ENCODE peak calls at places on chromosomes 7 and 10, in seven cellular contexts. I, B, Y, E, R, C and M are unnamed samples.

GRCh38 chr7:22291979-22292378 is 65.0 kb downstream of the RAPGEF5 start:
- DNase-seq in I (no peak), B (peak; percentile 31), Y (no peak), E (no peak), R (no peak), C (no peak), M (no peak)

GRCh38 chr7:5780801-5781496 is 514 bp downstream of the RNF216 start:
- DNase-seq in I (no peak), B (peak; percentile 90), Y (no peak), E (no peak), R (no peak), C (no peak), M (no peak)

GRCh38 chr7:151897951-151898686 is 21.2 kb upstream of the PRKAG2 start:
- DNase-seq in I (no peak), B (no peak), Y (no peak), E (no peak), R (no peak), C (no peak), M (no peak)

GRCh38 chr10:82762641-82763040 is 887.6 kb downstream of the NRG3 start:
- DNase-seq in I (no peak), B (no peak), Y (no peak), E (no peak), R (no peak), C (no peak), M (no peak)

GRCh38 chr10:107487284-107487683 is 322.8 kb upstream of the SORCS1 start:
- DNase-seq in I (no peak), B (no peak), Y (no peak), E (no peak), R (no peak), C (no peak), M (no peak)

GRCh38 chr7:2616973-2617709 is 14.6 kb upstream of the TTYH3 start:
- DNase-seq in I (no peak), B (no peak), Y (no peak), E (no peak), R (no peak), C (no peak), M (no peak)

GRCh38 chr7:47552631-47553030 is 29.3 kb downstream of the TNS3 start:
- DNase-seq in I (no peak), B (no peak), Y (no peak), E (no peak), R (no peak), C (peak; percentile 42), M (no peak)

GRCh38 chr10:28291881-28292297 is 11.0 kb downstream of the MPP7 start:
- DNase-seq in I (peak; percentile 71), B (no peak), Y (no peak), E (no peak), R (no peak), C (no peak), M (no peak)

GRCh38 chr10:22708772-22709171 is 5.6 kb downstream of the PIP4K2A start:
- DNase-seq in I (no peak), B (no peak), Y (no peak), E (no peak), R (no peak), C (no peak), M (no peak)

GRCh38 chr10:77360121-77360520 is 277.5 kb downstream of the KCNMA1 start:
- DNase-seq in I (no peak), B (no peak), Y (no peak), E (no peak), R (no peak), C (no peak), M (no peak)

GRCh38 chr10:33381897-33382578 is 47.6 kb upstream of the NRP1 start:
- DNase-seq in I (no peak), B (peak; percentile 27), Y (peak; percentile 35), E (no peak), R (no peak), C (no peak), M (no peak)

GRCh38 chr7:17532861-17533404 is 234.5 kb downstream of the AHR start:
- DNase-seq in I (peak; percentile 59), B (no peak), Y (no peak), E (no peak), R (no peak), C (no peak), M (no peak)

GRCh38 chr7:16080131-16080530 is 341.2 kb downstream of the CRPPA start:
- DNase-seq in I (no peak), B (no peak), Y (no peak), E (no peak), R (no peak), C (no peak), M (no peak)

GRCh38 chr10:132397036-132397541 is at the start of gene PWWP2B:
- DNase-seq in I (no peak), B (peak; percentile 87), Y (no peak), E (no peak), R (peak; percentile 57), C (no peak), M (no peak)

GRCh38 chr7:157513682-157514081 is 176.9 kb downstream of the DNAJB6 start:
- DNase-seq in I (no peak), B (no peak), Y (no peak), E (no peak), R (no peak), C (no peak), M (no peak)

GRCh38 chr10:34327184-34327583 is 487.9 kb downstream of the PARD3 start:
- DNase-seq in I (no peak), B (peak; percentile 41), Y (no peak), E (no peak), R (no peak), C (no peak), M (no peak)

GRCh38 chr7:45973725-45974532 is 52.9 kb upstream of the IGFBP3 start:
- DNase-seq in I (no peak), B (no peak), Y (peak; percentile 98), E (no peak), R (no peak), C (no peak), M (no peak)

GRCh38 chr10:6920072-6921019 is 340.3 kb upstream of the PRKCQ start:
- DNase-seq in I (peak; percentile 23), B (peak; percentile 71), Y (peak; percentile 33), E (peak; percentile 47), R (peak; percentile 87), C (no peak), M (peak; percentile 36)

GRCh38 chr7:151346180-151346769 is 4.7 kb downstream of the NUB1 start:
- DNase-seq in I (no peak), B (no peak), Y (no peak), E (no peak), R (no peak), C (no peak), M (no peak)

GRCh38 chr10:87818505-87819273 is 663 bp upstream of the ATAD1 start:
- DNase-seq in I (no peak), B (peak; percentile 51), Y (no peak), E (no peak), R (peak; percentile 24), C (peak; percentile 63), M (peak; percentile 8)

GRCh38 chr10:130336612-130337304 is 200.6 kb downstream of the GLRX3 start:
- DNase-seq in I (no peak), B (peak; percentile 55), Y (no peak), E (no peak), R (no peak), C (no peak), M (no peak)

GRCh38 chr7:151185762-151186639 is 1.0 kb downstream of the ASB10 start:
- DNase-seq in I (no peak), B (no peak), Y (no peak), E (no peak), R (no peak), C (no peak), M (no peak)

GRCh38 chr7:1925973-1926907 is 256.2 kb downstream of the ELFN1 start:
- DNase-seq in I (no peak), B (no peak), Y (no peak), E (no peak), R (peak; percentile 39), C (no peak), M (no peak)

GRCh38 chr10:51983481-51983880 is 284.1 kb upstream of the CSTF2T start:
- DNase-seq in I (no peak), B (no peak), Y (no peak), E (no peak), R (no peak), C (no peak), M (no peak)

GRCh38 chr10:77405771-77406241 is 231.8 kb downstream of the KCNMA1 start:
- DNase-seq in I (peak; percentile 53), B (peak; percentile 58), Y (peak; percentile 17), E (peak; percentile 59), R (peak; percentile 77), C (no peak), M (peak; percentile 69)

GRCh38 chr7:44415047-44415446 is 75.4 kb downstream of the NUDCD3 start:
- DNase-seq in I (no peak), B (no peak), Y (no peak), E (no peak), R (no peak), C (no peak), M (no peak)

GRCh38 chr7:30755384-30756154 is 3.6 kb downstream of the INMT start:
- DNase-seq in I (no peak), B (peak; percentile 92), Y (no peak), E (no peak), R (no peak), C (no peak), M (no peak)
- TF ChIP-seq SIN3A in I (no peak), B (no peak), Y (no peak), E (no peak), R (no peak), C (no peak), M (no peak)

DNA sequence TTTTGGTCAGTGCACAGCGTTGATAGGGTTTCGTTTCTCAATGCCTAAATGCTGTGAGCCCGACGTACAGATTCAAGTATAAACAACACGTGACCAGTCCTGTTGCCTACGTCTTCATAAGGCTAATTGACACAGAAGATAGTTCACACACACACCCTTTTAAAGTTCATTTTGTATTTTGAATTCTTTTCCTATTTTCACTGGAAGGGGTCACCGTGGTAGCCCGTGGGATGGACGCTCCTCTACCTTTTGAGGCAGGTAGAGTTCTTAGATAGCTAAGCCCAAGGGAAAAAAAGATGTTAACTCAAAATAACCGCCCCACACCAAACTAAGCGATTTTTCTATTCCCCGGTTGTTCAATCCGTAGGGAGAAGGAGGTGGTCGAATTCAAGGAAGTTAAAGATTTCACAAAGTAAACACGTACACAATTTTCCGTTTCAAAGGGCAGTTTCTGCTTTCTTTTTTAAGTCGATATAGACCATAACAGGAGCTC is 961 bp downstream of the KBTBD2 start:
- DNase-seq in I (peak; percentile 31), B (peak; percentile 47), Y (peak; percentile 44), E (no peak), R (no peak), C (peak; percentile 46), M (no peak)
- TF ChIP-seq SIN3A in I (peak; percentile 15), B (no peak), Y (peak; percentile 37), E (peak; percentile 9), R (peak; percentile 84), C (no peak), M (no peak)

DNA sequence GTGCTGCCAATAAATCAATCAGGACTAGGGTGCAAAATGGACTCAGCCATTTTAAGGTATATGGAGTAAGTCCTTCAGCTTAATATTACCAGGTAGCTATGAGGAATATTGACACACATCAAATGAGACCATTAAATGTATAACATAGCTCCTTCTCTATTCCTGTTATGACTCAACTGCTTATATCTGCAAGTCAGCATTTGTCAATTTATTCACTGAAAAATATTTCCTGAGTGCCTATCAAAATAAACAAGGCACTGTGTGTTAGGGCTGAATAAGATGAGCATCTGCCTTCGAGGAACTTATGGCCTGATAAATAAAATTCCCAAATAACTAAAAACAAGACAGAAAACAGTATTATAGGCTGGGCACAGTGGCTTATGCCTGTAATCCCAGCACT is 113.8 kb downstream of the CDK6 start:
- DNase-seq in I (no peak), B (no peak), Y (no peak), E (no peak), R (no peak), C (no peak), M (no peak)
- TF ChIP-seq SIN3A in I (no peak), B (no peak), Y (no peak), E (no peak), R (no peak), C (no peak), M (no peak)

GRCh38 chr10:126090911-126091728 is 194.8 kb downstream of the FANK1 start:
- DNase-seq in I (no peak), B (no peak), Y (no peak), E (no peak), R (no peak), C (no peak), M (peak; percentile 60)
- TF ChIP-seq SIN3A in I (no peak), B (no peak), Y (no peak), E (no peak), R (no peak), C (no peak), M (no peak)